ENCODE peak calls at places on chromosomes 2 and 18, in five cellular contexts. One of them, this sample, is unnamed.

GRCh38 chr2:112669667-112670066 is 23.9 kb downstream of the SLC20A1 start:
- DNase-seq in NT2/D1: no peak
- DNase-seq in H1: no peak
- DNase-seq in GM12878: no peak
- DNase-seq in HepG2: no peak
- DNase-seq in this sample: no peak

GRCh38 chr2:142871396-142871795 is 6.1 kb upstream of the KYNU start:
- DNase-seq in NT2/D1: no peak
- DNase-seq in H1: no peak
- DNase-seq in GM12878: no peak
- DNase-seq in HepG2: no peak
- DNase-seq in this sample: no peak

GRCh38 chr18:21599585-21600525 is 649 bp downstream of the ESCO1 start:
- DNase-seq in NT2/D1: peak; percentile 30
- DNase-seq in H1: peak; percentile 83
- DNase-seq in GM12878: no peak
- DNase-seq in HepG2: peak; percentile 62
- DNase-seq in this sample: peak; percentile 61

GRCh38 chr18:50928551-50928950 is 39.3 kb upstream of the ELAC1 start:
- DNase-seq in NT2/D1: no peak
- DNase-seq in H1: no peak
- DNase-seq in GM12878: no peak
- DNase-seq in HepG2: no peak
- DNase-seq in this sample: no peak

GRCh38 chr18:3596324-3597158 is 146.6 kb downstream of the TGIF1 start:
- DNase-seq in NT2/D1: no peak
- DNase-seq in H1: no peak
- DNase-seq in GM12878: no peak
- DNase-seq in HepG2: peak; percentile 88
- DNase-seq in this sample: no peak

GRCh38 chr2:224217962-224218347 is 178.9 kb upstream of the SERPINE2 start:
- DNase-seq in NT2/D1: no peak
- DNase-seq in H1: no peak
- DNase-seq in GM12878: no peak
- DNase-seq in HepG2: no peak
- DNase-seq in this sample: no peak

GRCh38 chr18:68962623-68963022 is 164.7 kb downstream of the CCDC102B start:
- DNase-seq in NT2/D1: no peak
- DNase-seq in H1: no peak
- DNase-seq in GM12878: no peak
- DNase-seq in HepG2: no peak
- DNase-seq in this sample: no peak

GRCh38 chr2:20670315-20671035 is 3.5 kb downstream of the GDF7 start:
- DNase-seq in NT2/D1: no peak
- DNase-seq in H1: peak; percentile 68
- DNase-seq in GM12878: no peak
- DNase-seq in HepG2: no peak
- DNase-seq in this sample: no peak

GRCh38 chr2:17680119-17680518 is 73.5 kb downstream of the SMC6 start:
- DNase-seq in NT2/D1: no peak
- DNase-seq in H1: no peak
- DNase-seq in GM12878: no peak
- DNase-seq in HepG2: no peak
- DNase-seq in this sample: no peak

GRCh38 chr2:207354466-207354865 is 175.3 kb upstream of the CREB1 start:
- DNase-seq in NT2/D1: no peak
- DNase-seq in H1: no peak
- DNase-seq in GM12878: no peak
- DNase-seq in HepG2: no peak
- DNase-seq in this sample: no peak

GRCh38 chr2:15281681-15282080 is 279.5 kb downstream of the NBAS start:
- DNase-seq in NT2/D1: no peak
- DNase-seq in H1: no peak
- DNase-seq in GM12878: no peak
- DNase-seq in HepG2: no peak
- DNase-seq in this sample: no peak

GRCh38 chr2:22536131-22536530 is 848.8 kb upstream of the KLHL29 start:
- DNase-seq in NT2/D1: no peak
- DNase-seq in H1: no peak
- DNase-seq in GM12878: no peak
- DNase-seq in HepG2: no peak
- DNase-seq in this sample: no peak

GRCh38 chr18:34595673-34596072 is 114.4 kb upstream of the DTNA start:
- DNase-seq in NT2/D1: no peak
- DNase-seq in H1: no peak
- DNase-seq in GM12878: no peak
- DNase-seq in HepG2: peak; percentile 20
- DNase-seq in this sample: no peak

GRCh38 chr2:156437272-156437671 is 1.1 kb downstream of the GPD2 start:
- DNase-seq in NT2/D1: no peak
- DNase-seq in H1: no peak
- DNase-seq in GM12878: no peak
- DNase-seq in HepG2: no peak
- DNase-seq in this sample: no peak

GRCh38 chr2:220961461-220961860 is 610.6 kb downstream of the EPHA4 start:
- DNase-seq in NT2/D1: no peak
- DNase-seq in H1: no peak
- DNase-seq in GM12878: no peak
- DNase-seq in HepG2: no peak
- DNase-seq in this sample: no peak

GRCh38 chr18:63159590-63159989 is 160.0 kb downstream of the BCL2 start:
- DNase-seq in NT2/D1: no peak
- DNase-seq in H1: no peak
- DNase-seq in GM12878: peak; percentile 67
- DNase-seq in HepG2: no peak
- DNase-seq in this sample: no peak

GRCh38 chr2:171004363-171004762 is 75.3 kb downstream of the GORASP2 start:
- DNase-seq in NT2/D1: no peak
- DNase-seq in H1: no peak
- DNase-seq in GM12878: no peak
- DNase-seq in HepG2: peak; percentile 30
- DNase-seq in this sample: no peak

GRCh38 chr2:191481305-191482075 is 196.4 kb upstream of the NABP1 start:
- DNase-seq in NT2/D1: no peak
- DNase-seq in H1: no peak
- DNase-seq in GM12878: no peak
- DNase-seq in HepG2: no peak
- DNase-seq in this sample: no peak

GRCh38 chr2:58006256-58006951 is 40.2 kb upstream of the VRK2 start:
- DNase-seq in NT2/D1: no peak
- DNase-seq in H1: no peak
- DNase-seq in GM12878: no peak
- DNase-seq in HepG2: no peak
- DNase-seq in this sample: no peak

GRCh38 chr2:58006952-58007284 is 39.7 kb upstream of the VRK2 start:
- DNase-seq in NT2/D1: no peak
- DNase-seq in H1: no peak
- DNase-seq in GM12878: no peak
- DNase-seq in HepG2: no peak
- DNase-seq in this sample: no peak

DNA sequence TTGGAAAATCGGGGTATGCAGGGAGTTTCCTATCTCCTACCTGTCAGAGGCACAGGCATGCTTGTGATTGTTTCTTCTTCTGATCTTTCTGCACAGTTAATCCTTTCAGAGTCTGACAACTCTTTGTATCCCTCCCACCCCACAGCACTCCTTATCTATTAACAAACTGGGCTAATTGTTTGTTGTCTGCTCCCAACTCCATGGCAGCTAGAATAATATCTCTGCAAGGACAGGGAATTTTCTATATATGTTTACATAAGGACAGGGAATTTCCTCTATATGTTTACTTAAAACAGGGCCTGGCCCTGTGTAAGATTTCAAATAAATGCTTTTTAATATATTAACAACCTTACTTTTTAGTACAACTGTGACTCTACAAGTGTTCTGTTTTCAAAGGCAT is 36.0 kb upstream of the VRK2 start:
- DNase-seq in NT2/D1: no peak
- DNase-seq in H1: no peak
- DNase-seq in GM12878: no peak
- DNase-seq in HepG2: peak; percentile 45
- DNase-seq in this sample: no peak
- TF ChIP-seq SUZ12 in NT2/D1: no peak
- TF ChIP-seq SUZ12 in H1: no peak
- TF ChIP-seq SUZ12 in GM12878: no peak
- TF ChIP-seq SUZ12 in HepG2: no peak
- TF ChIP-seq SUZ12 in this sample: no peak

GRCh38 chr2:128395640-128396499 is 77.2 kb upstream of the HS6ST1 start:
- DNase-seq in NT2/D1: no peak
- DNase-seq in H1: no peak
- DNase-seq in GM12878: no peak
- DNase-seq in HepG2: no peak
- DNase-seq in this sample: no peak
- TF ChIP-seq SUZ12 in NT2/D1: no peak
- TF ChIP-seq SUZ12 in H1: no peak
- TF ChIP-seq SUZ12 in GM12878: no peak
- TF ChIP-seq SUZ12 in HepG2: no peak
- TF ChIP-seq SUZ12 in this sample: no peak

GRCh38 chr18:54973046-54973445 is 13.8 kb upstream of the CCDC68 start:
- DNase-seq in NT2/D1: no peak
- DNase-seq in H1: no peak
- DNase-seq in GM12878: no peak
- DNase-seq in HepG2: no peak
- DNase-seq in this sample: no peak

GRCh38 chr18:54981076-54981475 is 21.8 kb upstream of the CCDC68 start:
- DNase-seq in NT2/D1: no peak
- DNase-seq in H1: no peak
- DNase-seq in GM12878: no peak
- DNase-seq in HepG2: no peak
- DNase-seq in this sample: no peak

DNA sequence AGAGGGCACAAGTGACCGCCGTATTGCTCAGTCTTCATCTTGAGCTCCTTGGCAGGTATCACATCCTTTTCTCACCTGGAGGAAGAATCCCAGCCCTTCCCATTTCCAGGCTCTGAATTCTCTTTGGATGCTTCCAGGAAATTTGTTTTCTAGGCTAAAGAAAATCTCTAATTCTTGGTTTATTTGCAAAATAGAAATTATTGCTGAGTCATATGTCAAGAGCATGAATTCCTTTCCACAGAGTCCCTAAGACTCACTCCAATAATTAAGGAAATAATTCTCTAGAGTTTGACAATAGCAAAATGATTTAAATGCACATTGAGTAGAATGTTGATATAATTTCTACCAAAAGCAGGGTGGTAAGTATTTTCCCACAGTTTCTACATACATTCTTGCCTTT is 16.3 kb upstream of the CCDC68 start:
- DNase-seq in NT2/D1: no peak
- DNase-seq in H1: no peak
- DNase-seq in GM12878: no peak
- DNase-seq in HepG2: no peak
- DNase-seq in this sample: no peak
- TF ChIP-seq SUZ12 in NT2/D1: no peak
- TF ChIP-seq SUZ12 in H1: no peak
- TF ChIP-seq SUZ12 in GM12878: no peak
- TF ChIP-seq SUZ12 in HepG2: no peak
- TF ChIP-seq SUZ12 in this sample: no peak

DNA sequence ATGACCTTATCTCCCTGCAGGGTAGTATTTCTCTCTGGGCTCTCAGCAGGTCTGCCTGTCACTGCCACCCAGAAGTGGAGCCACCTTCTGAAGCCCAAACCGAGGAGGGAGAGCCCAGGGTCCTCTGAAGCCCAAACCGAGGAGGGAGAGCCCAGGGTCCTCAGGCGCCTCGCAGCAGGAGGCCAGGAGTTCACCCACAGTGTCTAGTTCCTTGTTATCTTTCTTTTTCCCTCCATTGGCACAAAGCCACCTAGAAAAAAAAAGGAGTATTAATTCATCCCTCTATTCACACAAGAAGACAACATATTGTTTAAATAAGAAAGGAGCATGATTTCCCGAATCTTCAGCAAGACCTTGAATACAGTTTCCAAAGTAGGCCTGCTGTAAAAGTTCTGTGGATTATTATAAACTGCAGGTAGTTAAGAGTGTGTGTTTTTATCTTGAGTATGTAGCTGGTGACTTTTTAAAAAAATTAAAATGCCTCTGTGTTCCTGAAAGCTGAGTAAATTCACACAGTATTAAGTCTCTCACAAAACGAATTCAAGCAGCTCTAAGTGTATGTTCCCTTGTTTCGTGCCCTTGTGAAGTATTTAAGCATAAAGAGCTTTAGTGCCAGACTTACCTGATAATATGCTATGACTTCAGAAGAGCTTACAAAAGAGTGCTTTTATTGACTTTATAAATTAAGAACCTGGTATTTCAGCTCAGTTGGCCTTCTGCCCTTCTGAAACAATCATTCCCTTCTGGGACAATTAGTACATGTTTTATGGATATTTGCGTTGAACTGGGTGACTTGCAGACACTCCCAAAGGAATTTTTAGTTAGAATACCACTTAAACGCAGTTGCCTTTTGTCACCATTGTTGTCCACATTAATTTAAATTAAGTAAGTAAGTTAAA is 11.7 kb upstream of the GRHL1 start:
- DNase-seq in NT2/D1: no peak
- DNase-seq in H1: no peak
- DNase-seq in GM12878: no peak
- DNase-seq in HepG2: no peak
- DNase-seq in this sample: no peak
- TF ChIP-seq SUZ12 in NT2/D1: no peak
- TF ChIP-seq SUZ12 in H1: no peak
- TF ChIP-seq SUZ12 in GM12878: no peak
- TF ChIP-seq SUZ12 in HepG2: no peak
- TF ChIP-seq SUZ12 in this sample: no peak

DNA sequence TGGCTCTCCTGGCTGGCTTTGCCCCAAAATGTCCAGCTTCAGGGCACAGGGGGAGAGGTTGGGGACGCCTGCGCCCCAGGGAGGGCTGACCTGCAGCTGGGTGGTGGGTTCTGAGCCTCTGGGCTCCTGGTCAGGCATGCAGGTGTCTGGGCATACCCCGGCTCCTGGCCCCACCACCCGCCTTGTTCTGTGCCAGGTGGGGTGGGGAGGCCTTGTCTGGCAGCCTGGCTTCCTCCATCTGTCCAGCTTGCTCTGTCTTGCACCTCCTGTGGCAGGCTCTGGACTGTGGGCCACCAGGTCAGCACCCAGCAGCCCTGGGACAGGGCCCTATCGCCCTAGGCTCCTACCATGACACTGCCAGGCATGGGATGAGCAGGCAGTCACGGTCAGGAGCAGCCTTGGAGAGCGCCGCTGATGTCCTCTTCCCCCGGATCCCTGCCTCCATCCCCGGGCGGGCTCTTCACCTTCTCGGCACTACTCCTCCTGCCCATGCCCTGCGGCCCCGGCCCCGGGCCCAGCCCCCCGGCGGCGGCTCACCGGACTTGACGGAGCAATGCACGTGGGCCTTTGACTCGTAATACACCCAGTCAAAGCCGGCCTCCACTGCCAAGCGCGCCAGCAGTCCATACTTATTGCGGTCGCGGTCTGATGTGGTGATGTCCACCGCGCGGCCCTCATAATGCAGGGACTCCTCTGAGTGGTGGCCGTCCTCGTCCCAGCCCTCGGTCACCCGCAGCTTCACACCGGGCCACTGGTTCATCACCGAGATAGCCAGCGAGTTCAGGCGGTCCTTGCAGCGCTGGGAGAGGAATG is 3.6 kb downstream of the IHH start:
- DNase-seq in NT2/D1: no peak
- DNase-seq in H1: peak; percentile 61
- DNase-seq in GM12878: no peak
- DNase-seq in HepG2: no peak
- DNase-seq in this sample: no peak
- TF ChIP-seq SUZ12 in NT2/D1: no peak
- TF ChIP-seq SUZ12 in H1: peak; percentile 68
- TF ChIP-seq SUZ12 in GM12878: no peak
- TF ChIP-seq SUZ12 in HepG2: no peak
- TF ChIP-seq SUZ12 in this sample: no peak